ENCODE peak calls at places on chromosomes 1 and 21, in four cellular contexts. One of them, this sample, is unnamed. For H3K36me3 and H3K4me1, the result is how much of the 10 kb centered on the place peaks cover.

GRCh38 chr1:35756064-35756463 is 13.7 kb downstream of the CLSPN start:
- DNase-seq in Peyer's patch: no peak
- DNase-seq in upper lobe of right lung: no peak
- DNase-seq in mucosa of descending colon: no peak
- DNase-seq in this sample: no peak

GRCh38 chr21:33229776-33230517 is at the start of gene IFNAR2:
- DNase-seq in Peyer's patch: peak
- DNase-seq in upper lobe of right lung: peak
- DNase-seq in mucosa of descending colon: peak
- DNase-seq in this sample: peak

GRCh38 chr1:43267291-43267805 is 2.4 kb upstream of the TMEM125 start:
- DNase-seq in Peyer's patch: peak
- DNase-seq in upper lobe of right lung: peak
- DNase-seq in mucosa of descending colon: peak
- DNase-seq in this sample: no peak

GRCh38 chr1:220879090-220879508 is at the start of gene HLX:
- DNase-seq in Peyer's patch: peak
- DNase-seq in upper lobe of right lung: peak
- DNase-seq in mucosa of descending colon: peak
- DNase-seq in this sample: peak

GRCh38 chr1:14517813-14518180 is 80.7 kb upstream of the KAZN start:
- DNase-seq in Peyer's patch: no peak
- DNase-seq in upper lobe of right lung: no peak
- DNase-seq in mucosa of descending colon: no peak
- DNase-seq in this sample: no peak

GRCh38 chr1:222071313-222071886 is 329.5 kb upstream of the DUSP10 start:
- DNase-seq in Peyer's patch: no peak
- DNase-seq in upper lobe of right lung: no peak
- DNase-seq in mucosa of descending colon: no peak
- DNase-seq in this sample: no peak

GRCh38 chr1:183806086-183806485 is 1.2 kb downstream of the RGL1 start:
- DNase-seq in Peyer's patch: no peak
- DNase-seq in upper lobe of right lung: no peak
- DNase-seq in mucosa of descending colon: no peak
- DNase-seq in this sample: no peak

GRCh38 chr1:2548068-2548589 is 8.0 kb upstream of the TNFRSF14 start:
- DNase-seq in Peyer's patch: peak
- DNase-seq in upper lobe of right lung: peak
- DNase-seq in mucosa of descending colon: peak
- DNase-seq in this sample: peak

GRCh38 chr1:109873278-109874175 is 37.1 kb upstream of the CSF1 start:
- DNase-seq in Peyer's patch: no peak
- DNase-seq in upper lobe of right lung: no peak
- DNase-seq in mucosa of descending colon: no peak
- DNase-seq in this sample: no peak

DNA sequence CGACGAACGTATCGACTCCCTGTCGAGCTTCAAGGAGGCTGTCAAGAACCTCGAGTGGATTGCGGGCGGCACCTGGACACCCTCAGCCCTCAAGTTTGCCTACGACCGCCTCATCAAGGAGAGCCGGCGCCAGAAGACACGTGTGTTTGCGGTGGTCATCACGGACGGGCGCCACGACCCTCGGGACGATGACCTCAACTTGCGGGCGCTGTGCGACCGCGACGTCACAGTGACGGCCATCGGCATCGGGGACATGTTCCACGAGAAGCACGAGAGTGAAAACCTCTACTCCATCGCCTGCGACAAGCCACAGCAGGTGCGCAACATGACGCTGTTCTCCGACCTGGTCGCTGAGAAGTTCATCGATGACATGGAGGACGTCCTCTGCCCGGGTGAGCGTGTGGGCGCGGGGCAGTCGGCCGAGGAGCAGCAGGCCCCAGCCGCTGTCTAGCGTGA is 28.0 kb downstream of the COL6A2 start:
- DNase-seq in Peyer's patch: peak
- DNase-seq in upper lobe of right lung: peak
- DNase-seq in mucosa of descending colon: peak
- DNase-seq in this sample: peak
- H3K36me3 ChIP-seq in Peyer's patch: under half
- H3K36me3 ChIP-seq in upper lobe of right lung: under half
- H3K36me3 ChIP-seq in mucosa of descending colon: under half
- H3K36me3 ChIP-seq in this sample: half or more

GRCh38 chr21:39860600-39860999 is 6.6 kb upstream of the PCP4 start:
- DNase-seq in Peyer's patch: no peak
- DNase-seq in upper lobe of right lung: no peak
- DNase-seq in mucosa of descending colon: no peak
- DNase-seq in this sample: no peak
- TF ChIP-seq CTCF in Peyer's patch: no peak
- TF ChIP-seq CTCF in upper lobe of right lung: no peak
- TF ChIP-seq CTCF in mucosa of descending colon: no peak
- TF ChIP-seq CTCF in this sample: no peak

GRCh38 chr1:89763649-89763986 is 57.2 kb upstream of the LRRC8D start:
- DNase-seq in Peyer's patch: no peak
- DNase-seq in upper lobe of right lung: no peak
- DNase-seq in mucosa of descending colon: no peak
- DNase-seq in this sample: no peak
- H3K4me1 ChIP-seq in Peyer's patch: under half
- H3K4me1 ChIP-seq in upper lobe of right lung: under half
- H3K4me1 ChIP-seq in mucosa of descending colon: under half
- H3K4me1 ChIP-seq in this sample: under half

GRCh38 chr1:162590686-162591085 is 29.2 kb downstream of the UAP1 start:
- DNase-seq in Peyer's patch: no peak
- DNase-seq in upper lobe of right lung: no peak
- DNase-seq in mucosa of descending colon: no peak
- DNase-seq in this sample: no peak

DNA sequence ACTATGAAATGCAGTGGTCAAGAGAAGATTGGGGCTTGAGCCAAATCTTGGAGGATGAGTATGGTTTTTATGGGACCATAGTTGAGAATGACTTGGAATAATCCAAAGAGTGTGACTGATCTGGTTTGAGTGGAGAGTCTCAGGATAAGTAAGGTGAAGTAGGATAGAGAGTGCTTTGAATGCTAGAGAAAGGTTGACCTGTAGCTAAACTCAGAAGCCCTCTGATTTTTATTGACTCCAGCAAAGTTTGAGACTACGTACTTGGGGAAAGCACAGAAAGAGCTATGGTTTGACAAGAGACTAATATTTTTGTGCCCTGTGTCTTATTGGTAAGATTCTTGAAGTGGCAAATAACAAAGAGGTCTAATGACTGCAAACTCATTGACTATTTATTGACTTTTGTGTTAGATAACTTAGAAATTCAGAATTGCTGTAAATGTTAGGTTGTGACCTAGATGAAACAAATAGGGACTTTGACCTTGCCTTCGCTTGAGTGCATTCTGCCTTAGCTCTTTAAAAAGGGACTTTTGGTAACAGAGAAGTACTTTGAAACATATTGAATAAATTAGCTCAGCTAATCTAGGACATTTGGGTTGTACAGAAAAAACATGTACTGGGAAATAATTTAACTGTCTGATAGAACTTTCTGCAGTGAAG is 35.1 kb downstream of the UAP1 start:
- DNase-seq in Peyer's patch: no peak
- DNase-seq in upper lobe of right lung: no peak
- DNase-seq in mucosa of descending colon: no peak
- DNase-seq in this sample: no peak
- H3K36me3 ChIP-seq in Peyer's patch: under half
- H3K36me3 ChIP-seq in upper lobe of right lung: half or more
- H3K36me3 ChIP-seq in mucosa of descending colon: under half
- H3K36me3 ChIP-seq in this sample: under half

DNA sequence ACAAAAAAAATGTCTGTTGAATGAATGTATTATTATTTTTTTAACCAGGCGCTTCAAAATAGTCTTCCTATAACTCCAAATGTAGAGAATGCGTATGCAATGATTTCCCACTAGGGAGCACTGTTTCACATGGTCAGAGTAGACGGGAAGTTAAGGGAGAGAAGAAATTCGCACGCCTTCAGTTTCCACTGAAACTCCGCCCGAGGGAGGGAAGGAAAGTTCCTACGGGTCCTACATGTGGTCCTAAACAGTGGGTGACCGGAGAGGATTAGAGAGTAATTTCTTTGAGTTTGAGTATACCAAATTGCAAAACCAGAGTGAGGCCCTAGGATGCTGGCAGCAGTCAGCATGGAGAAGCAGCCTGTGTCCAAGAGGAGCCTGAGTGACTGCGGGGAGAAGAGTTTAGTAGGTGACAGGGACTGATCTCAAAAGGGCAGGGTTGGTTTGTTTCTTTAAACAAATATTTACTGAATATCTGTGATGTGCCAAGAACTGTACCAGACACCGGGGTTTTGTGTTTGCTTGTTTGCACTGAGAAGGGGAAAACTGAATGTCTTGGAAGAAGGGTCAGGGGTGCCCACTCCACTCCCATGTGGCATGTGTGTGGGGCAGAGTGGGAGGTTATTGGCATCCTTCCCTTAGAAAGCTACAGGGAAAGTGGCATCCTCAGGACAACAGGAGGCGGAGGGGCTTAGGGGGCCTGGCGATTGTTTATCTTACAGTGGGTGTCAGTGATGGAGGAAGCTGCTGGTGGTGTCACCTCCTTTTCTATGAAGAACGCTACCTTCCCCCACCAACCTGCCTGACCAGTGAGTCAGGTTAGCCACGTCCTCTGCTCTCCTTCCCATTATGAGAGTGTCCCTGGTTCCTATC is 22.8 kb downstream of the RNU5D-1 start:
- DNase-seq in Peyer's patch: no peak
- DNase-seq in upper lobe of right lung: no peak
- DNase-seq in mucosa of descending colon: no peak
- DNase-seq in this sample: peak
- TF ChIP-seq CTCF in Peyer's patch: peak
- TF ChIP-seq CTCF in upper lobe of right lung: peak
- TF ChIP-seq CTCF in mucosa of descending colon: peak
- TF ChIP-seq CTCF in this sample: peak

DNA sequence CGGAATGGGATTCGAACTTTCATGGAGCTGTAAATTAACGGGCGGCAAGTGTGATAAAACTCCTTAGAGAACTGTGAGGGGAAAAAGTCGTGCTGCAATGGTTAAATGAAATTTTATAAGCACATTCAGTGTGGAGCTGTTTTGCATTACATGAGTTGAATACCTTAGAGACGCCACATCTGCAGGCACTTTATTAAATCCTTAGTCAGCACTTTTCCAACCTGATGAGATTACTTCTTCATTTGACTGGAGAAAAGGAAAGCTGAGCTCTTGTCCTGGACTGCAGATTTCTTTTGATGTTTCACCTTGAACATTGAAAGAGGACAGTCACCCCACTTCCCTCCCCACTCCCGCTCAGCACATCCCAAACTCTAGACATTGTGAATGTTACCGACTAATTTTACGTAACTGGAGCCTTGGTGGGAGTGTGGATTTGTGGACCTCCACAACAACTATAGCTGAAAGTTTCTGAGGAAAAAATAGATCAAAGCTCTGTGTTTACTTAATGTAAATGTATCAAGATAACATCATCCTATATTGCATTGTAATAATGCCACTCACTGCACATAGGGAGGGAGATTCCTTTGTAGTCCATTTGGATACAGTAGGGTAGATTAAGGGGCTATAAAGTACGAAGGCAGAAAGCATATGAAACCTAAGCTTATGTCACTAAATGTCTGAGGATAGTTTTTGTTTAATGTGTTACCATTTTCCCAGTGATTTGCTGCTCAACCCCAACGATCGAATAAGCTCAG is 273.6 kb downstream of the TM2D1 start:
- DNase-seq in Peyer's patch: no peak
- DNase-seq in upper lobe of right lung: no peak
- DNase-seq in mucosa of descending colon: no peak
- DNase-seq in this sample: no peak
- H3K4me1 ChIP-seq in Peyer's patch: under half
- H3K4me1 ChIP-seq in upper lobe of right lung: under half
- H3K4me1 ChIP-seq in mucosa of descending colon: under half
- H3K4me1 ChIP-seq in this sample: under half

This sample was measured in tibial artery.